ENCODE peak calls at places on chromosome 4, in nine cellular contexts. K is left ventricle myocardium inferior; N is H9; Z is brain microvascular endothelial cell; P is GM23248; R is CD8-positive, alpha-beta memory T cell; H is tibial artery; W is cardiac muscle cell; V is colonic mucosa. S is an unnamed sample.

GRCh38 chr4:3657917-3658913 is 108.0 kb upstream of the ADRA2C start:
- DNase-seq in R (no peak), V (no peak), W (peak; percentile 62), Z (peak; percentile 86), P (peak; percentile 58), K (peak; percentile 28), H (peak; percentile 97), N (no peak), S (peak; percentile 74)

GRCh38 chr4:79298484-79298883 is 27.4 kb downstream of the NAA11 start:
- DNase-seq in K (no peak), N (no peak), W (no peak), Z (no peak), P (no peak), V (no peak), R (no peak), H (peak; percentile 53), S (no peak)

GRCh38 chr4:108685036-108685686 is 34.8 kb downstream of the OSTC start:
- DNase-seq in R (no peak), P (peak; percentile 16), W (peak; percentile 40), V (no peak), N (no peak), K (no peak), H (no peak), Z (no peak), S (no peak)

GRCh38 chr4:6641164-6641970 is 882 bp downstream of the MRFAP1 start:
- DNase-seq in V (peak; percentile 61), N (no peak), K (peak; percentile 33), R (peak; percentile 69), Z (peak; percentile 10), W (peak; percentile 52), P (peak; percentile 87), H (peak; percentile 74), S (peak; percentile 56)

GRCh38 chr4:68904786-68905185 is 46.8 kb downstream of the UGT2A3 start:
- DNase-seq in W (no peak), R (no peak), V (peak; percentile 46), H (no peak), N (peak; percentile 59), P (no peak), K (no peak), Z (no peak), S (no peak)

GRCh38 chr4:7892212-7893019 is 47.2 kb downstream of the AFAP1 start:
- DNase-seq in R (no peak), Z (peak; percentile 91), H (no peak), W (peak; percentile 86), K (no peak), V (no peak), N (no peak), P (peak; percentile 50), S (peak; percentile 39)

GRCh38 chr4:13793020-13793710 is 165.6 kb upstream of the BOD1L1 start:
- DNase-seq in K (no peak), R (no peak), P (no peak), V (no peak), N (no peak), Z (no peak), W (peak; percentile 3), H (no peak), S (no peak)

GRCh38 chr4:23818097-23818648 is 71.7 kb downstream of the PPARGC1A start:
- DNase-seq in N (no peak), W (no peak), Z (no peak), V (no peak), P (no peak), K (no peak), R (no peak), H (no peak), S (no peak)

GRCh38 chr4:86482296-86482695 is 111.8 kb upstream of the PTPN13 start:
- DNase-seq in W (no peak), R (no peak), V (no peak), Z (no peak), P (no peak), H (no peak), K (no peak), N (no peak), S (no peak)
- H3K27ac ChIP-seq in W (no peak overlapping the region), R (no peak overlapping the region), V (no peak overlapping the region), Z (no peak overlapping the region), P (no peak overlapping the region), H (no peak overlapping the region), K (no peak overlapping the region), N (peak overlapping the region; percentile 83), S (no peak overlapping the region)

GRCh38 chr4:53477038-53477565 is 99.7 kb downstream of the FIP1L1 start:
- DNase-seq in W (no peak), K (no peak), V (no peak), R (no peak), N (peak; percentile 48), Z (no peak), P (no peak), H (no peak), S (no peak)
- H3K27ac ChIP-seq in W (no peak overlapping the region), K (no peak overlapping the region), V (no peak overlapping the region), R (no peak overlapping the region), N (peak overlapping the region; percentile 57), Z (peak overlapping the region; percentile 81), P (peak overlapping the region; percentile 99), H (no peak overlapping the region), S (no peak overlapping the region)

GRCh38 chr4:708631-708933 is 3.0 kb downstream of the PCGF3 start:
- DNase-seq in N (no peak), H (no peak), K (no peak), W (no peak), R (no peak), V (no peak), P (no peak), Z (no peak), S (no peak)

GRCh38 chr4:707929-708630 is 2.4 kb downstream of the PCGF3 start:
- DNase-seq in K (no peak), Z (no peak), P (no peak), H (no peak), N (no peak), W (no peak), V (no peak), R (no peak), S (no peak)

GRCh38 chr4:704971-705277 is 708 bp upstream of the PCGF3 start:
- DNase-seq in P (no peak), R (no peak), Z (no peak), H (no peak), V (no peak), N (no peak), K (no peak), W (no peak), S (no peak)

GRCh38 chr4:705278-706082 is at the start of gene PCGF3:
- DNase-seq in K (peak; percentile 97), W (peak; percentile 98), P (peak; percentile 99), R (peak; percentile 97), Z (peak; percentile 91), V (peak; percentile 98), H (peak; percentile 97), N (peak; percentile 97), S (peak; percentile 96)

GRCh38 chr4:706834-707598 is 1.4 kb downstream of the PCGF3 start:
- DNase-seq in Z (no peak), N (no peak), R (peak; percentile 46), K (no peak), W (no peak), V (no peak), H (no peak), P (peak; percentile 6), S (no peak)
- H3K27ac ChIP-seq in Z (no peak overlapping the region), N (no peak overlapping the region), R (peak overlapping the region; percentile 93), K (no peak overlapping the region), W (no peak overlapping the region), V (no peak overlapping the region), H (peak overlapping the region; percentile 93), P (no peak overlapping the region), S (peak overlapping the region; percentile 86)

GRCh38 chr4:10703146-10703545 is 18.6 kb upstream of the CLNK start:
- DNase-seq in K (no peak), N (no peak), Z (no peak), R (no peak), W (no peak), H (no peak), V (no peak), P (peak; percentile 4), S (no peak)
- H3K27ac ChIP-seq in K (no peak overlapping the region), N (no peak overlapping the region), Z (no peak overlapping the region), R (no peak overlapping the region), W (no peak overlapping the region), H (no peak overlapping the region), V (no peak overlapping the region), P (no peak overlapping the region), S (no peak overlapping the region)

DNA sequence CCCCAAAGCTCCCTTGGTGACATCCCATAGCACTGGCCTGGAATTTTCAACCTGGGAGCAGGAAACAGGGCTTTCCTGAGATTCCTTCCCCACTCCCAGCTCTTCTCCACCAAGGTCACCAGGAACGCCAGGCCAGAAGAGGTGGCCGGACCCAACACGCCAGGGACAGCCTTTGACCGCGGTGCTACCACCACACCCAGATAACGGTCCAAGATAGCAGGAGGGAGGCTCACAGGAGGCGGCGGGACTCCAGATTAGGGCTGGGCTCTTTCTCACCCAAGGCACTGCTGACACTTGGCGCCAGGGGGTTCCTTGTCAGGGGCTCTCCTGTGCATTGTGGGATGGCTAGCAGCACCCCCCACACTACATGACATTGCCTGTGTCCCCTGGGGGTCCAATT is 22.9 kb downstream of the ZFYVE28 start:
- DNase-seq in H (no peak), V (no peak), N (no peak), P (no peak), K (no peak), W (no peak), R (peak; percentile 20), Z (no peak), S (no peak)
- H3K27ac ChIP-seq in H (no peak overlapping the region), V (no peak overlapping the region), N (no peak overlapping the region), P (no peak overlapping the region), K (no peak overlapping the region), W (no peak overlapping the region), R (peak overlapping the region; percentile 61), Z (no peak overlapping the region), S (no peak overlapping the region)

S was measured in uterus.